ENCODE peak calls at places on chromosomes 12 and 14, in five cellular contexts. P is ecto neural progenitor cell; J is anterior cingulate cortex; A is stimulated activated CD8-positive, alpha-beta memory T cell treated with anti-CD3 and anti-CD28 coated beads, Interleukin-4, amount 100 ng/mL, for 4 hours; V is Kasumi-1. I is an unnamed sample.

GRCh38 chr12:19938031-19938430 is 430.3 kb upstream of the PDE3A start:
- DNase-seq in A (no peak), P (no peak), J (no peak), V (no peak), I (no peak)

GRCh38 chr14:56224691-56225681 is 106.8 kb downstream of the PELI2 start:
- DNase-seq in J (no peak), A (no peak), P (no peak), V (no peak), I (no peak)

GRCh38 chr14:89680156-89680555 is 263.1 kb upstream of the FOXN3 start:
- DNase-seq in P (no peak), J (no peak), A (no peak), V (no peak), I (no peak)

GRCh38 chr14:22646570-22647254 is 2.6 kb upstream of the OR6J1 start:
- DNase-seq in V (no peak), P (no peak), J (no peak), A (no peak), I (no peak)

GRCh38 chr14:75389679-75390078 is 38.1 kb upstream of the JDP2 start:
- DNase-seq in P (no peak), J (no peak), A (no peak), V (no peak), I (no peak)

GRCh38 chr12:2364566-2365165 is 311.9 kb downstream of the CACNA1C start:
- DNase-seq in V (peak; percentile 67), J (no peak), P (no peak), A (no peak), I (no peak)

GRCh38 chr14:26175659-26176058 is 422.2 kb downstream of the NOVA1 start:
- DNase-seq in A (no peak), J (no peak), V (no peak), P (no peak), I (no peak)

GRCh38 chr12:65810036-65810435 is 14.2 kb upstream of the HMGA2 start:
- DNase-seq in P (no peak), V (no peak), A (no peak), J (no peak), I (no peak)

GRCh38 chr14:74886001-74886400 is 4.3 kb downstream of the DLST start:
- DNase-seq in V (no peak), J (no peak), A (no peak), P (no peak), I (no peak)

GRCh38 chr12:5332521-5332920 is 99.4 kb upstream of the NTF3 start:
- DNase-seq in P (no peak), V (no peak), J (no peak), A (no peak), I (no peak)

GRCh38 chr12:124446364-124446763 is 121.0 kb downstream of the NCOR2 start:
- DNase-seq in V (no peak), P (no peak), J (no peak), A (no peak), I (no peak)

GRCh38 chr12:68536885-68537284 is 73.8 kb upstream of the RAP1B start:
- DNase-seq in A (no peak), J (no peak), V (no peak), P (no peak), I (no peak)

GRCh38 chr12:106144847-106145246 is 6.1 kb upstream of the NUAK1 start:
- DNase-seq in J (no peak), A (no peak), P (no peak), V (no peak), I (no peak)

GRCh38 chr12:49647827-49648721 is 24.7 kb downstream of the PRPF40B start:
- DNase-seq in J (no peak), P (no peak), V (no peak), A (no peak), I (no peak)

GRCh38 chr12:100827901-100828520 is 33.4 kb downstream of the ANO4 start:
- DNase-seq in V (peak; percentile 32), J (no peak), P (no peak), A (no peak), I (no peak)

GRCh38 chr12:1184402-1184801 is 193.4 kb downstream of the ERC1 start:
- DNase-seq in A (no peak), P (no peak), J (no peak), V (no peak), I (no peak)

GRCh38 chr12:92337128-92337527 is 191.5 kb upstream of the BTG1 start:
- DNase-seq in J (no peak), P (no peak), V (no peak), A (no peak), I (no peak)

GRCh38 chr14:104423715-104424405 is 155.7 kb upstream of the C14orf180 start:
- DNase-seq in J (no peak), A (no peak), V (no peak), P (peak; percentile 46), I (peak; percentile 57)

GRCh38 chr12:55745361-55746146 is 2.6 kb downstream of the GDF11 start:
- DNase-seq in J (no peak), A (no peak), P (peak; percentile 97), V (no peak), I (no peak)